ENCODE peak calls at places on chromosomes 2 and 18, in ten cellular contexts. R, W, O, T, X, A, K, I, Y and L are unnamed samples.
A peak's percentile ranks its signal among the peaks of the same experiment; 100 is the strongest.

GRCh38 chr2:218991674-218992168 is 1.5 kb downstream of the CRYBA2 start:
- DNase-seq in K (peak; percentile 54), R (no peak), A (no peak), X (no peak), W (no peak), O (no peak), T (no peak), Y (no peak), I (no peak), L (no peak)

GRCh38 chr2:217456016-217456415 is 546.8 kb downstream of the TNS1 start:
- DNase-seq in K (peak; percentile 40), W (no peak), I (no peak), O (no peak), X (no peak), T (no peak), A (no peak), R (no peak), Y (no peak), L (no peak)

GRCh38 chr2:38228753-38229152 is 148.3 kb downstream of the ATL2 start:
- DNase-seq in Y (no peak), A (no peak), W (no peak), O (no peak), R (no peak), I (no peak), T (no peak), X (no peak), K (no peak), L (no peak)

GRCh38 chr2:290090-290722 is 2.3 kb upstream of the ALKAL2 start:
- DNase-seq in T (peak; percentile 83), X (no peak), Y (peak; percentile 68), A (peak; percentile 48), O (peak; percentile 20), I (peak; percentile 51), R (peak; percentile 32), K (peak; percentile 70), W (peak; percentile 76), L (peak; percentile 81)

GRCh38 chr18:44887227-44887631 is 206.5 kb downstream of the SETBP1 start:
- DNase-seq in K (peak; percentile 7), T (peak; percentile 52), X (peak; percentile 86), I (peak; percentile 71), W (no peak), R (no peak), A (no peak), O (peak; percentile 9), Y (no peak), L (no peak)

GRCh38 chr2:231355802-231356473 is 39.6 kb upstream of the B3GNT7 start:
- DNase-seq in K (no peak), X (no peak), Y (no peak), I (no peak), R (no peak), T (no peak), O (no peak), W (no peak), A (no peak), L (no peak)

GRCh38 chr2:185689906-185690539 is 48.6 kb upstream of the FSIP2 start:
- DNase-seq in I (peak; percentile 64), W (no peak), X (no peak), A (no peak), R (no peak), O (no peak), Y (no peak), T (no peak), K (peak; percentile 64), L (no peak)

GRCh38 chr2:194750926-194751325 is 906.1 kb upstream of the SLC39A10 start:
- DNase-seq in K (no peak), X (no peak), T (no peak), I (no peak), Y (no peak), R (no peak), W (no peak), O (no peak), A (no peak), L (no peak)

GRCh38 chr2:172300851-172301250 is 126.5 kb upstream of the ITGA6 start:
- DNase-seq in O (no peak), Y (no peak), T (no peak), I (no peak), K (no peak), A (no peak), X (no peak), R (no peak), W (no peak), L (no peak)

GRCh38 chr2:100043891-100044255 is 98.5 kb downstream of the AFF3 start:
- DNase-seq in O (no peak), K (no peak), Y (no peak), R (no peak), I (no peak), T (no peak), A (no peak), W (peak; percentile 15), X (peak; percentile 62), L (no peak)

GRCh38 chr2:84388133-84388532 is 70.9 kb downstream of the SUCLG1 start:
- DNase-seq in R (no peak), T (no peak), O (no peak), A (no peak), I (peak; percentile 7), Y (no peak), K (no peak), X (no peak), W (no peak), L (no peak)

GRCh38 chr2:232235716-232236115 is 142.8 kb upstream of the ALPP start:
- DNase-seq in Y (no peak), R (no peak), W (peak; percentile 31), T (peak; percentile 18), A (no peak), X (peak; percentile 86), I (no peak), O (no peak), K (no peak), L (no peak)

GRCh38 chr2:181447040-181447439 is 10.1 kb upstream of the ITGA4 start:
- DNase-seq in A (no peak), T (no peak), Y (no peak), I (no peak), W (no peak), R (no peak), K (no peak), O (no peak), X (no peak), L (no peak)